ENCODE peak calls at places on chromosomes 13 and 19, in seven cellular contexts. K is mesendoderm; H is NK-92 treated with Interleukin-12 subunit alpha and Interleukin-12 subunit beta, amount 100 ng/mL, for 24 hours; O is left colon; A is pons; V is NCI-H1105; Z is H9. U is an unnamed sample.

GRCh38 chr19:16527971-16528521 is 14.2 kb downstream of the CHERP start:
- DNase-seq in K (peak; percentile 55), H (no peak), O (no peak), A (no peak), V (no peak), Z (peak; percentile 56), U (peak; percentile 38)

GRCh38 chr19:609001-609340 is 19.3 kb downstream of the HCN2 start:
- DNase-seq in K (no peak), H (no peak), O (peak; percentile 40), A (peak; percentile 82), V (no peak), Z (no peak), U (peak; percentile 56)

GRCh38 chr13:21696865-21697448 is 26.1 kb downstream of the FGF9 start:
- DNase-seq in K (no peak), H (no peak), O (no peak), A (no peak), V (no peak), Z (no peak), U (no peak)

GRCh38 chr13:20921572-20921971 is 19.0 kb upstream of the XPO4 start:
- DNase-seq in K (no peak), H (no peak), O (no peak), A (no peak), V (no peak), Z (no peak), U (no peak)

GRCh38 chr13:100396771-100397170 is 191.8 kb downstream of the GGACT start:
- DNase-seq in K (peak; percentile 57), H (no peak), O (no peak), A (no peak), V (no peak), Z (peak; percentile 66), U (no peak)

GRCh38 chr19:7732045-7732444 is at the start of gene CLEC4G:
- DNase-seq in K (no peak), H (no peak), O (no peak), A (no peak), V (no peak), Z (no peak), U (no peak)

GRCh38 chr13:36549771-36550170 is 117.5 kb downstream of the CCNA1 start:
- DNase-seq in K (no peak), H (no peak), O (no peak), A (no peak), V (no peak), Z (no peak), U (no peak)

GRCh38 chr13:64332048-64332447 is 2898.1 kb downstream of the PCDH9 start:
- DNase-seq in K (no peak), H (no peak), O (no peak), A (no peak), V (peak; percentile 96), Z (no peak), U (no peak)

GRCh38 chr19:34601071-34601470 is 75.9 kb downstream of the SCGB2B2 start:
- DNase-seq in K (no peak), H (no peak), O (no peak), A (no peak), V (no peak), Z (no peak), U (no peak)

GRCh38 chr13:94129490-94129894 is 350.0 kb downstream of the DCT start:
- DNase-seq in K (no peak), H (no peak), O (no peak), A (no peak), V (no peak), Z (no peak), U (no peak)